ENCODE peak calls at places on chromosomes 3 and 15, in ten cellular contexts. Q is activated CD4-positive, alpha-beta memory T cell treated with anti-CD3 and anti-CD28 coated beads, Interleukin-2, amount 10 ng/mL, durations not matched to agents 7 days and 5 days; H is upper lobe of left lung; U is NCI-H460; J is WERI-Rb-1; R is body of pancreas; Z is nucleus accumbens; P is RPMI8226; W is fibroblast of lung; D is brain microvascular endothelial cell. A is an unnamed sample.

GRCh38 chr3:46442591-46443530 is 21.8 kb downstream of the LTF start:
- DNase-seq in Q (no peak), H (no peak), U (peak), J (peak), R (no peak), Z (no peak), P (no peak), W (peak), D (peak), A (no peak)

GRCh38 chr3:86653801-86654200 is 337.1 kb downstream of the VGLL3 start:
- DNase-seq in Q (no peak), H (no peak), U (no peak), J (no peak), R (no peak), Z (no peak), P (no peak), W (no peak), D (no peak), A (no peak)

GRCh38 chr15:62241135-62241770 is 76.2 kb upstream of the C2CD4B start:
- DNase-seq in Q (no peak), H (no peak), U (peak), J (peak), R (peak), Z (no peak), P (peak), W (no peak), D (peak), A (peak)

GRCh38 chr3:195753609-195754008 is 32.8 kb downstream of the MUC20 start:
- DNase-seq in Q (no peak), H (no peak), U (no peak), J (peak), R (no peak), Z (no peak), P (no peak), W (no peak), D (no peak), A (no peak)

GRCh38 chr3:188789201-188789600 is 382.6 kb upstream of the TPRG1 start:
- DNase-seq in Q (no peak), H (no peak), U (no peak), J (no peak), R (no peak), Z (no peak), P (no peak), W (peak), D (no peak), A (no peak)

GRCh38 chr3:46280105-46280797 is 38.0 kb downstream of the CCR3 start:
- DNase-seq in Q (peak), H (no peak), U (no peak), J (no peak), R (peak), Z (no peak), P (peak), W (peak), D (peak), A (no peak)

GRCh38 chr3:46215810-46216414 is 7.8 kb upstream of the CCR1 start:
- DNase-seq in Q (no peak), H (no peak), U (no peak), J (no peak), R (no peak), Z (no peak), P (no peak), W (peak), D (peak), A (no peak)

GRCh38 chr3:195148553-195148952 is 122.4 kb downstream of the XXYLT1 start:
- DNase-seq in Q (no peak), H (no peak), U (no peak), J (no peak), R (no peak), Z (no peak), P (no peak), W (no peak), D (no peak), A (no peak)

GRCh38 chr15:101773496-101774100 is 29.7 kb upstream of the OR4F6 start:
- DNase-seq in Q (peak), H (no peak), U (no peak), J (peak), R (peak), Z (no peak), P (peak), W (no peak), D (no peak), A (no peak)

GRCh38 chr15:60582370-60583036 is 103.6 kb upstream of the ICE2 start:
- DNase-seq in Q (peak), H (no peak), U (no peak), J (no peak), R (no peak), Z (no peak), P (no peak), W (no peak), D (peak), A (no peak)

A was measured in glutamatergic neuron.